ENCODE peak calls at places on chromosomes 4 and X, in seven cellular contexts. Y is IMR-90, T is mesendoderm, B is neuronal stem cell, X is H9, Q is trophoblast cell, E is H1. R is an unnamed sample. For H3K79me1, the result is how much of the 10 kb centered on the place peaks cover.

GRCh38 chr4:120299631-120300030 is 233.0 kb upstream of the MAD2L1 start:
- DNase-seq in Y (no peak), T (no peak), B (no peak), X (no peak), Q (no peak), E (no peak), R (no peak)

GRCh38 chr4:145034727-145035211 is 63.2 kb downstream of the ANAPC10 start:
- DNase-seq in Y (peak), T (peak), B (no peak), X (no peak), Q (peak), E (no peak), R (peak)

GRCh38 chr4:126834854-126835253 is 797.9 kb upstream of the INTU start:
- DNase-seq in Y (no peak), T (no peak), B (no peak), X (no peak), Q (no peak), E (no peak), R (no peak)

GRCh38 chr4:2415881-2416563 is 2.4 kb downstream of the ZFYVE28 start:
- DNase-seq in Y (no peak), T (no peak), B (no peak), X (no peak), Q (no peak), E (no peak), R (no peak)

GRCh38 chrX:110432831-110433230 is 74.2 kb downstream of the RTL9 start:
- DNase-seq in Y (no peak), T (no peak), B (no peak), X (no peak), Q (no peak), E (no peak), R (no peak)

GRCh38 chr4:146335763-146336412 is 121.5 kb downstream of the REELD1 start:
- DNase-seq in Y (no peak), T (no peak), B (no peak), X (no peak), Q (no peak), E (no peak), R (no peak)

GRCh38 chr4:186627226-186627865 is 72.0 kb upstream of the MTNR1A start:
- DNase-seq in Y (peak), T (peak), B (no peak), X (no peak), Q (peak), E (no peak), R (peak)

GRCh38 chrX:65697915-65698796 is 30.7 kb downstream of the MSN start:
- DNase-seq in Y (no peak), T (peak), B (no peak), X (peak), Q (no peak), E (no peak), R (peak)

GRCh38 chrX:12825801-12826200 is 34.6 kb downstream of the PRPS2 start:
- DNase-seq in Y (peak), T (peak), B (no peak), X (no peak), Q (peak), E (no peak), R (peak)

GRCh38 chrX:38717871-38718270 is 83.4 kb upstream of the MID1IP1 start:
- DNase-seq in Y (peak), T (peak), B (no peak), X (peak), Q (no peak), E (no peak), R (peak)

GRCh38 chr4:648579-649292 is 23.4 kb downstream of the PDE6B start:
- DNase-seq in Y (no peak), T (peak), B (peak), X (no peak), Q (no peak), E (no peak), R (no peak)
- H3K79me1 ChIP-seq in Y (under half), T (under half), B (under half), X (under half), Q (under half), E (under half), R (under half)

GRCh38 chr4:77384094-77384493 is 221.5 kb upstream of the CXCL13 start:
- DNase-seq in Y (no peak), T (no peak), B (no peak), X (no peak), Q (no peak), E (no peak), R (no peak)

GRCh38 chr4:77385124-77385969 is 220.3 kb upstream of the CXCL13 start:
- DNase-seq in Y (peak), T (peak), B (peak), X (peak), Q (peak), E (peak), R (peak)
- H3K23ac ChIP-seq in Y (no peak), T (no peak), B (no peak), X (no peak), Q (no peak), E (no peak), R (no peak)

GRCh38 chr4:65014078-65014477 is 604.8 kb upstream of the TECRL start:
- DNase-seq in Y (no peak), T (no peak), B (no peak), X (no peak), Q (no peak), E (no peak), R (no peak)

GRCh38 chr4:65023877-65024670 is 614.8 kb upstream of the TECRL start:
- DNase-seq in Y (no peak), T (no peak), B (no peak), X (no peak), Q (no peak), E (no peak), R (no peak)

GRCh38 chr4:65021737-65022136 is 612.5 kb upstream of the TECRL start:
- DNase-seq in Y (no peak), T (no peak), B (no peak), X (no peak), Q (no peak), E (no peak), R (no peak)

GRCh38 chr4:65018313-65018712 is 609.1 kb upstream of the TECRL start:
- DNase-seq in Y (no peak), T (no peak), B (no peak), X (no peak), Q (no peak), E (no peak), R (no peak)
- H4K8ac ChIP-seq in Y (no peak), T (no peak), B (no peak), X (no peak), Q (no peak), E (no peak), R (no peak)

GRCh38 chrX:20197641-20198210 is 56.1 kb upstream of the EIF1AX start:
- DNase-seq in Y (peak), T (no peak), B (no peak), X (no peak), Q (no peak), E (no peak), R (no peak)
- H3K79me1 ChIP-seq in Y (under half), T (under half), B (under half), X (under half), Q (under half), E (under half), R (under half)

DNA sequence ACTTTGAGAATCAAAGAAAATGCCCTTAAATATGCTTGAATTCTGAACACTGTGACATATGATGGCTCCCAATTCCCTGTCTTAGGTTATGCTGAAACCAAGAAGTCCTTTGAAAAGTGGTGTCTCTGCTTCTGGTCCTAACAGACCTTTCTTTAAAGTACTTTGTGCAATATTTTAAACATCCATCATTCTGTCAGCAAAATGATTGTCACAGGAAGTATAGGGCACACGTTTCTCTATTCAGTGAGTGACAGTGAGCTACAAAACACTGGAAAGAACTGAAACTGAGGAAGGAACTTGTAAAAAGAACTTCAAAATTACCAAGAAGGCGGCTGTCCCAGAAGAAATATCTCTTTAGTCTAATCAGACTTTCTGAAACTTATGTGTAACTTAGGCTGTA is 12.2 kb upstream of the NUP54 start:
- DNase-seq in Y (no peak), T (no peak), B (no peak), X (no peak), Q (no peak), E (no peak), R (no peak)
- H3K23ac ChIP-seq in Y (no peak), T (no peak), B (no peak), X (no peak), Q (no peak), E (no peak), R (no peak)

GRCh38 chr4:138234254-138234653 is 7.9 kb downstream of the SLC7A11 start:
- DNase-seq in Y (no peak), T (no peak), B (no peak), X (no peak), Q (no peak), E (no peak), R (no peak)
- H4K8ac ChIP-seq in Y (no peak), T (no peak), B (no peak), X (no peak), Q (no peak), E (no peak), R (no peak)

R was measured in mesenchymal stem cell.